ENCODE peak calls at places on chromosome 20, in six cellular contexts. M, I, Q, T, C and Y are unnamed samples. For H3K9me3, the result is how much of the 10 kb centered on the place peaks cover.

GRCh38 chr20:10922941-10923340 is 249.1 kb upstream of the JAG1 start:
- DNase-seq in M (no peak), I (no peak), Q (no peak), T (no peak), C (peak), Y (no peak)

GRCh38 chr20:62716198-62716940 is 7.7 kb downstream of the NTSR1 start:
- DNase-seq in M (peak), I (peak), Q (no peak), T (no peak), C (peak), Y (no peak)

GRCh38 chr20:63740501-63741353 is 1.2 kb downstream of the SLC2A4RG start:
- DNase-seq in M (no peak), I (peak), Q (peak), T (peak), C (peak), Y (peak)

GRCh38 chr20:23879811-23880374 is 345 bp upstream of the CST5 start:
- DNase-seq in M (no peak), I (no peak), Q (no peak), T (no peak), C (no peak), Y (peak)

GRCh38 chr20:7627734-7628663 is 312.3 kb downstream of the HAO1 start:
- DNase-seq in M (no peak), I (no peak), Q (no peak), T (no peak), C (peak), Y (no peak)

GRCh38 chr20:52191132-52191435 is 495 bp downstream of the ZFP64 start:
- DNase-seq in M (no peak), I (no peak), Q (peak), T (no peak), C (peak), Y (no peak)

GRCh38 chr20:24633521-24633920 is 164.1 kb downstream of the SYNDIG1 start:
- DNase-seq in M (no peak), I (no peak), Q (no peak), T (no peak), C (no peak), Y (no peak)

GRCh38 chr20:15406072-15406471 is 1068.7 kb upstream of the FLRT3 start:
- DNase-seq in M (no peak), I (no peak), Q (no peak), T (no peak), C (no peak), Y (no peak)

GRCh38 chr20:32762754-32763201 is 593 bp downstream of the DNMT3B start:
- DNase-seq in M (no peak), I (no peak), Q (no peak), T (no peak), C (peak), Y (peak)

GRCh38 chr20:43749734-43750294 is 23.0 kb upstream of the GTSF1L start:
- DNase-seq in M (peak), I (peak), Q (peak), T (peak), C (peak), Y (peak)

GRCh38 chr20:20743511-20744169 is 31.2 kb upstream of the RALGAPA2 start:
- DNase-seq in M (no peak), I (no peak), Q (no peak), T (peak), C (no peak), Y (no peak)
- H3K9me3 ChIP-seq in M (under half), I (under half), Q (under half), T (under half), C (under half), Y (under half)

DNA sequence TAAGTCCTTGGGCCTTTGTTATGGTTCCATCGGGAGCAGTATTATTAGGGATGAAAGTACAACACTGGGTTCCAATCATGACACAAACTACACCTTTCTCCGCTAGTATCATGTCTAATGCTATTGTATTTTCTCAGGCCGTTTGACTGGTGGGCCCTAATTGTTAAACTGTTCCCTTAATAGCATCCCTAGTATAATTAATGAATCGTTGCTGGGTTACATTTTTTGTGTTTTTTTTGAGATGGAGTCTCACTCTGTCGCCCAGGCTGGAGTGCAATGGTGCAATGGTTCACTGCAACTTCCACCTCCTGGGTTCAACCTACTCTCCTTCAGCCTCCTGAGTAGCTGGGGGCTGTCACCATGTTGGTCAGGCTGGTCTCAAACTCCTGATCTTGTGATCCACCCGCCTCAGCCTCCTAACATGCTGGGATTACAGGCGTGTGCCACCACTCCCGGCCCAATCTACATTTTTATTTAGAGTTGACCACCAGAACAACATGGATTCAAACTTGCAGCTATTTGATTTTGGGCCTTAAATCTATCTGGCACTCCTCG is 4.1 kb upstream of the ZNFX1 start:
- DNase-seq in M (no peak), I (no peak), Q (no peak), T (no peak), C (no peak), Y (no peak)
- H3K9me3 ChIP-seq in M (half or more), I (under half), Q (under half), T (under half), C (under half), Y (half or more)

GRCh38 chr20:709864-710761 is 34.5 kb upstream of the SCRT2 start:
- DNase-seq in M (no peak), I (no peak), Q (no peak), T (no peak), C (no peak), Y (no peak)
- H3K9me3 ChIP-seq in M (under half), I (under half), Q (under half), T (under half), C (half or more), Y (under half)

GRCh38 chr20:31449511-31450128 is 9.2 kb downstream of the DEFB123 start:
- DNase-seq in M (no peak), I (no peak), Q (no peak), T (no peak), C (no peak), Y (no peak)

DNA sequence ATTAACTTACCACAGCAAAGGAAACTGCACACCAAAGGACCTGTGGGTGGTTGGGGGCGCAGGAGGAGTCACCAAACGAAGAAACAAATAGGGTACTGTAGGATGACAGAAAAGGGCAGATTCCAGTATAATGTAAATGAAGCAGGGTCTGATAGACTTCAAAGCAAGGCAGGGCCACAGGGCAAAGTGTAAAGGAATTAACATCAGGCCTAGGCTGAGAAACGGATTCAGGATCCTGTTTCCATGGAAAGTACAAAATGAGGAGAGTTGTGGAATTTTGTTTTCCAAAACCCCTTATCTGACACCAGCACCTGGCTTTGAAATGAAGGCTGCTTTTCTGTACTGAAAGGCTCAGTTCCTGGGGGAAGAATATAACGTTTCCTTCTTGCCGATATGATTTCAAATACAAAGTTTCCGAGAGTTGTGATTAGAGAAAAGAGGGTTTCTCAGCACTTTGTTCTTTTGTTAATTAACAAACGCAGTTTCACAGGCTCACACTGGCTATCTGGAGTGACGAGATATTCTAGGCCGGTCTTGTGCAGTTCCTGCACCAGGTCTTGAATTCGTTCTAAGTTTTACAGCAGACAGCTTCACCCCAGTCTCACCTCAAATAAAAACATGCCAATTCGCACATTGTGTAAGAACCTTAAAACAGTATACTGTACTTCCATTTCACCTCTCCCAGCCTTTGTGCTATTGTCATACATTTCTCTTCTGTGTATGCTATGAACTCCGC is 5.8 kb downstream of the DEFB123 start:
- DNase-seq in M (no peak), I (no peak), Q (no peak), T (no peak), C (no peak), Y (no peak)
- H3K9me3 ChIP-seq in M (under half), I (under half), Q (under half), T (under half), C (under half), Y (under half)

GRCh38 chr20:29744071-29744470 is 1513.4 kb upstream of the DEFB115 start:
- DNase-seq in M (no peak), I (peak), Q (no peak), T (no peak), C (no peak), Y (no peak)
- H3K9me3 ChIP-seq in M (under half), I (under half), Q (under half), T (under half), C (under half), Y (under half)